ENCODE peak calls at places on chromosomes 2 and 18, in eight cellular contexts. One of them, this sample, is unnamed.
A peak's percentile ranks its signal among the peaks of the same experiment; 100 is the strongest.

GRCh38 chr2:70248810-70249438 is 496 bp upstream of the TIA1 start:
- DNase-seq in Calu3: peak; percentile 84
- DNase-seq in lower lobe of right lung: no peak
- DNase-seq in kidney epithelial cell: no peak
- DNase-seq in CD8-positive, alpha-beta T cell: peak; percentile 87
- DNase-seq in GM10248: no peak
- DNase-seq in heart left ventricle: peak; percentile 89
- DNase-seq in astrocyte of the spinal cord: no peak
- DNase-seq in this sample: peak; percentile 64

GRCh38 chr18:36314098-36314497 is 16.6 kb downstream of the FHOD3 start:
- DNase-seq in Calu3: no peak
- DNase-seq in lower lobe of right lung: no peak
- DNase-seq in kidney epithelial cell: no peak
- DNase-seq in CD8-positive, alpha-beta T cell: no peak
- DNase-seq in GM10248: no peak
- DNase-seq in heart left ventricle: no peak
- DNase-seq in astrocyte of the spinal cord: peak; percentile 32
- DNase-seq in this sample: no peak

GRCh38 chr2:58010599-58010998 is 36.0 kb upstream of the VRK2 start:
- DNase-seq in Calu3: no peak
- DNase-seq in lower lobe of right lung: no peak
- DNase-seq in kidney epithelial cell: no peak
- DNase-seq in CD8-positive, alpha-beta T cell: no peak
- DNase-seq in GM10248: no peak
- DNase-seq in heart left ventricle: no peak
- DNase-seq in astrocyte of the spinal cord: no peak
- DNase-seq in this sample: no peak

GRCh38 chr2:169798718-169799495 is at the start of gene SSB:
- DNase-seq in Calu3: peak; percentile 95
- DNase-seq in lower lobe of right lung: peak; percentile 95
- DNase-seq in kidney epithelial cell: peak; percentile 79
- DNase-seq in CD8-positive, alpha-beta T cell: peak; percentile 94
- DNase-seq in GM10248: peak; percentile 96
- DNase-seq in heart left ventricle: peak; percentile 94
- DNase-seq in astrocyte of the spinal cord: peak; percentile 94
- DNase-seq in this sample: peak; percentile 82

GRCh38 chr2:54041135-54041534 is 70.3 kb upstream of the PSME4 start:
- DNase-seq in Calu3: no peak
- DNase-seq in lower lobe of right lung: no peak
- DNase-seq in kidney epithelial cell: no peak
- DNase-seq in CD8-positive, alpha-beta T cell: peak; percentile 35
- DNase-seq in GM10248: no peak
- DNase-seq in heart left ventricle: no peak
- DNase-seq in astrocyte of the spinal cord: no peak
- DNase-seq in this sample: no peak

GRCh38 chr2:66431840-66432511 is 2.9 kb upstream of the MEIS1 start:
- DNase-seq in Calu3: no peak
- DNase-seq in lower lobe of right lung: peak; percentile 45
- DNase-seq in kidney epithelial cell: no peak
- DNase-seq in CD8-positive, alpha-beta T cell: no peak
- DNase-seq in GM10248: no peak
- DNase-seq in heart left ventricle: no peak
- DNase-seq in astrocyte of the spinal cord: no peak
- DNase-seq in this sample: no peak

GRCh38 chr18:65721634-65722033 is 29.2 kb upstream of the CDH7 start:
- DNase-seq in Calu3: no peak
- DNase-seq in lower lobe of right lung: no peak
- DNase-seq in kidney epithelial cell: no peak
- DNase-seq in CD8-positive, alpha-beta T cell: no peak
- DNase-seq in GM10248: no peak
- DNase-seq in heart left ventricle: no peak
- DNase-seq in astrocyte of the spinal cord: no peak
- DNase-seq in this sample: no peak

GRCh38 chr18:63336366-63337099 is 17.0 kb upstream of the BCL2 start:
- DNase-seq in Calu3: peak; percentile 35
- DNase-seq in lower lobe of right lung: no peak
- DNase-seq in kidney epithelial cell: peak; percentile 43
- DNase-seq in CD8-positive, alpha-beta T cell: no peak
- DNase-seq in GM10248: no peak
- DNase-seq in heart left ventricle: no peak
- DNase-seq in astrocyte of the spinal cord: peak; percentile 89
- DNase-seq in this sample: peak; percentile 81

GRCh38 chr2:66070717-66071602 is 364.0 kb upstream of the MEIS1 start:
- DNase-seq in Calu3: no peak
- DNase-seq in lower lobe of right lung: no peak
- DNase-seq in kidney epithelial cell: no peak
- DNase-seq in CD8-positive, alpha-beta T cell: no peak
- DNase-seq in GM10248: no peak
- DNase-seq in heart left ventricle: no peak
- DNase-seq in astrocyte of the spinal cord: no peak
- DNase-seq in this sample: no peak

GRCh38 chr2:197615033-197615652 is 60.2 kb downstream of the RFTN2 start:
- DNase-seq in Calu3: peak; percentile 62
- DNase-seq in lower lobe of right lung: no peak
- DNase-seq in kidney epithelial cell: no peak
- DNase-seq in CD8-positive, alpha-beta T cell: no peak
- DNase-seq in GM10248: no peak
- DNase-seq in heart left ventricle: no peak
- DNase-seq in astrocyte of the spinal cord: no peak
- DNase-seq in this sample: no peak

GRCh38 chr2:157488877-157489276 is 45.0 kb upstream of the CYTIP start:
- DNase-seq in Calu3: peak; percentile 63
- DNase-seq in lower lobe of right lung: no peak
- DNase-seq in kidney epithelial cell: peak; percentile 52
- DNase-seq in CD8-positive, alpha-beta T cell: no peak
- DNase-seq in GM10248: no peak
- DNase-seq in heart left ventricle: no peak
- DNase-seq in astrocyte of the spinal cord: no peak
- DNase-seq in this sample: no peak

GRCh38 chr2:44100351-44100750 is 68.3 kb upstream of the PPM1B start:
- DNase-seq in Calu3: peak; percentile 68
- DNase-seq in lower lobe of right lung: peak; percentile 58
- DNase-seq in kidney epithelial cell: peak; percentile 91
- DNase-seq in CD8-positive, alpha-beta T cell: no peak
- DNase-seq in GM10248: no peak
- DNase-seq in heart left ventricle: peak; percentile 40
- DNase-seq in astrocyte of the spinal cord: peak; percentile 97
- DNase-seq in this sample: peak; percentile 98

GRCh38 chr2:74834806-74835755 is 1.2 kb downstream of the HK2 start:
- DNase-seq in Calu3: peak; percentile 73
- DNase-seq in lower lobe of right lung: peak; percentile 78
- DNase-seq in kidney epithelial cell: no peak
- DNase-seq in CD8-positive, alpha-beta T cell: peak; percentile 45
- DNase-seq in GM10248: peak; percentile 86
- DNase-seq in heart left ventricle: peak; percentile 45
- DNase-seq in astrocyte of the spinal cord: peak; percentile 42
- DNase-seq in this sample: no peak

GRCh38 chr2:30505500-30506180 is 58.6 kb downstream of the LCLAT1 start:
- DNase-seq in Calu3: no peak
- DNase-seq in lower lobe of right lung: no peak
- DNase-seq in kidney epithelial cell: no peak
- DNase-seq in CD8-positive, alpha-beta T cell: no peak
- DNase-seq in GM10248: no peak
- DNase-seq in heart left ventricle: no peak
- DNase-seq in astrocyte of the spinal cord: no peak
- DNase-seq in this sample: no peak

GRCh38 chr2:95297088-95297487 is at the start of gene KCNIP3:
- DNase-seq in Calu3: no peak
- DNase-seq in lower lobe of right lung: no peak
- DNase-seq in kidney epithelial cell: no peak
- DNase-seq in CD8-positive, alpha-beta T cell: no peak
- DNase-seq in GM10248: no peak
- DNase-seq in heart left ventricle: no peak
- DNase-seq in astrocyte of the spinal cord: no peak
- DNase-seq in this sample: no peak

GRCh38 chr2:135056790-135057189 is 4.7 kb downstream of the RAB3GAP1 start:
- DNase-seq in Calu3: no peak
- DNase-seq in lower lobe of right lung: no peak
- DNase-seq in kidney epithelial cell: no peak
- DNase-seq in CD8-positive, alpha-beta T cell: no peak
- DNase-seq in GM10248: no peak
- DNase-seq in heart left ventricle: no peak
- DNase-seq in astrocyte of the spinal cord: peak; percentile 31
- DNase-seq in this sample: no peak

GRCh38 chr2:15916336-15916735 is 24.0 kb upstream of the MYCN start:
- DNase-seq in Calu3: no peak
- DNase-seq in lower lobe of right lung: no peak
- DNase-seq in kidney epithelial cell: no peak
- DNase-seq in CD8-positive, alpha-beta T cell: no peak
- DNase-seq in GM10248: no peak
- DNase-seq in heart left ventricle: no peak
- DNase-seq in astrocyte of the spinal cord: no peak
- DNase-seq in this sample: no peak

GRCh38 chr18:812673-813404 is 797 bp upstream of the YES1 start:
- DNase-seq in Calu3: peak; percentile 40
- DNase-seq in lower lobe of right lung: peak; percentile 79
- DNase-seq in kidney epithelial cell: peak; percentile 32
- DNase-seq in CD8-positive, alpha-beta T cell: peak; percentile 82
- DNase-seq in GM10248: peak; percentile 56
- DNase-seq in heart left ventricle: peak; percentile 79
- DNase-seq in astrocyte of the spinal cord: peak; percentile 87
- DNase-seq in this sample: peak; percentile 64

GRCh38 chr2:11542275-11542819 is 8.5 kb downstream of the GREB1 start:
- DNase-seq in Calu3: no peak
- DNase-seq in lower lobe of right lung: no peak
- DNase-seq in kidney epithelial cell: no peak
- DNase-seq in CD8-positive, alpha-beta T cell: no peak
- DNase-seq in GM10248: no peak
- DNase-seq in heart left ventricle: no peak
- DNase-seq in astrocyte of the spinal cord: no peak
- DNase-seq in this sample: no peak

GRCh38 chr2:112782234-112782799 is 2.0 kb downstream of the IL1A start:
- DNase-seq in Calu3: no peak
- DNase-seq in lower lobe of right lung: no peak
- DNase-seq in kidney epithelial cell: no peak
- DNase-seq in CD8-positive, alpha-beta T cell: no peak
- DNase-seq in GM10248: peak; percentile 36
- DNase-seq in heart left ventricle: no peak
- DNase-seq in astrocyte of the spinal cord: no peak
- DNase-seq in this sample: no peak
- TF ChIP-seq CTCF in Calu3: no peak
- TF ChIP-seq CTCF in lower lobe of right lung: no peak
- TF ChIP-seq CTCF in kidney epithelial cell: no peak
- TF ChIP-seq CTCF in CD8-positive, alpha-beta T cell: no peak
- TF ChIP-seq CTCF in GM10248: no peak
- TF ChIP-seq CTCF in heart left ventricle: no peak
- TF ChIP-seq CTCF in astrocyte of the spinal cord: no peak
- TF ChIP-seq CTCF in this sample: no peak

GRCh38 chr2:164843346-164843841 is 1.8 kb upstream of the COBLL1 start:
- DNase-seq in Calu3: no peak
- DNase-seq in lower lobe of right lung: no peak
- DNase-seq in kidney epithelial cell: no peak
- DNase-seq in CD8-positive, alpha-beta T cell: no peak
- DNase-seq in GM10248: no peak
- DNase-seq in heart left ventricle: no peak
- DNase-seq in astrocyte of the spinal cord: no peak
- DNase-seq in this sample: no peak

GRCh38 chr2:164840458-164840929 is 1.1 kb downstream of the COBLL1 start:
- DNase-seq in Calu3: peak; percentile 83
- DNase-seq in lower lobe of right lung: peak; percentile 79
- DNase-seq in kidney epithelial cell: no peak
- DNase-seq in CD8-positive, alpha-beta T cell: no peak
- DNase-seq in GM10248: no peak
- DNase-seq in heart left ventricle: peak; percentile 54
- DNase-seq in astrocyte of the spinal cord: no peak
- DNase-seq in this sample: no peak

GRCh38 chr2:164842624-164842966 is 972 bp upstream of the COBLL1 start:
- DNase-seq in Calu3: no peak
- DNase-seq in lower lobe of right lung: no peak
- DNase-seq in kidney epithelial cell: no peak
- DNase-seq in CD8-positive, alpha-beta T cell: no peak
- DNase-seq in GM10248: no peak
- DNase-seq in heart left ventricle: no peak
- DNase-seq in astrocyte of the spinal cord: no peak
- DNase-seq in this sample: no peak

GRCh38 chr2:164840930-164841718 is 499 bp downstream of the COBLL1 start:
- DNase-seq in Calu3: peak; percentile 72
- DNase-seq in lower lobe of right lung: peak; percentile 84
- DNase-seq in kidney epithelial cell: no peak
- DNase-seq in CD8-positive, alpha-beta T cell: no peak
- DNase-seq in GM10248: peak; percentile 43
- DNase-seq in heart left ventricle: peak; percentile 84
- DNase-seq in astrocyte of the spinal cord: peak; percentile 75
- DNase-seq in this sample: peak; percentile 11

DNA sequence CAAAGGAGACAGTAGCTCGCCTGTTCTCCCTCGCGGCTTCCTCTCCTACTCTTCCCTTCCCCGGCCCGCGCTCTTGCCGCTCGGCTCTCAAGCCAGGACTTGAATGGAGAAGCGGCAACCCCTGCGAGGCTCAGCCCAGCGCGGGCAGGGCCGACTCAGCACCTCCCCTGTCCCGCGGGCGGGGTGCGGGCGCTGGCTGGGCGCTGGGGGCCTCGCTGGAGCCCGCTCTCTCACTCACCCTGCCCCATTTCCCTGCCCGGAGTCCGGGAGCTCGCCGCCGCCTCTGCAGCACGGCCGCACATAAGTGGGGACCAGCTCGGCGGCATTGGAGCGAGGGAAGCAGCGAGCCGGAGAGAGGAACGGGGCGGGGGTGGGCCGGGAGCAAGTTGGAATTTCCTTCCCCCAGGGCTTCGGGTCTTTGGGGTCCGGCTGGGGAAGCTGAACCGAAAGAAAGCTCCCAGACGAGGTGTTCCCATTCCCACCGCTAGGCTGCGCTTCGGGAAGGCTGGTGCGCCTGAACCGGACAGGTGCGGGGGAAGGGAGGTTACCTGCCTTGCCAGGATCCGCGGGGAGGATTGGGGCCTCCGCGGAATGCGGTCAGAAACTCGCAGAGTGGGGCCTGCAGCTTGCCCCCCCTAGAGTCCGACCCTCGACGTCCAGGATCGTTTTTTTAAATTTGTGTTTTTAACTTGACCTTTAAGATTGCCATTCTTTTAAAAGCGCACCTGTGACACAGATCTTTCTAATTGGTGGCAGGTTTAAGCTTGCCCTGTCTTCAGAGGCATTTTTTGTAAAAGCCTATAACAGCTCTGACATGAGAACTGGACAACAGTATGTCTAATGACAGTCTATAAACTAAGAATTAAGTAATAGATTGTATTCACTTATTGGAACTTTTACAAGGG is at the start of gene COBLL1:
- DNase-seq in Calu3: peak; percentile 92
- DNase-seq in lower lobe of right lung: peak; percentile 87
- DNase-seq in kidney epithelial cell: no peak
- DNase-seq in CD8-positive, alpha-beta T cell: peak; percentile 21
- DNase-seq in GM10248: peak; percentile 33
- DNase-seq in heart left ventricle: peak; percentile 84
- DNase-seq in astrocyte of the spinal cord: peak; percentile 72
- DNase-seq in this sample: peak; percentile 41
- TF ChIP-seq CTCF in Calu3: peak; percentile 77
- TF ChIP-seq CTCF in lower lobe of right lung: peak; percentile 85
- TF ChIP-seq CTCF in kidney epithelial cell: peak; percentile 89
- TF ChIP-seq CTCF in CD8-positive, alpha-beta T cell: peak; percentile 29
- TF ChIP-seq CTCF in GM10248: peak; percentile 56
- TF ChIP-seq CTCF in heart left ventricle: peak; percentile 76
- TF ChIP-seq CTCF in astrocyte of the spinal cord: peak; percentile 83
- TF ChIP-seq CTCF in this sample: peak; percentile 89

GRCh38 chr2:46564811-46565241 is 85.5 kb downstream of the TMEM247 start:
- DNase-seq in Calu3: no peak
- DNase-seq in lower lobe of right lung: no peak
- DNase-seq in kidney epithelial cell: no peak
- DNase-seq in CD8-positive, alpha-beta T cell: no peak
- DNase-seq in GM10248: no peak
- DNase-seq in heart left ventricle: peak; percentile 66
- DNase-seq in astrocyte of the spinal cord: no peak
- DNase-seq in this sample: no peak
- TF ChIP-seq CTCF in Calu3: no peak
- TF ChIP-seq CTCF in lower lobe of right lung: no peak
- TF ChIP-seq CTCF in kidney epithelial cell: no peak
- TF ChIP-seq CTCF in CD8-positive, alpha-beta T cell: no peak
- TF ChIP-seq CTCF in GM10248: no peak
- TF ChIP-seq CTCF in heart left ventricle: no peak
- TF ChIP-seq CTCF in astrocyte of the spinal cord: no peak
- TF ChIP-seq CTCF in this sample: no peak

GRCh38 chr18:12422936-12423335 is 15.2 kb downstream of the PRELID3A start:
- DNase-seq in Calu3: peak; percentile 57
- DNase-seq in lower lobe of right lung: no peak
- DNase-seq in kidney epithelial cell: no peak
- DNase-seq in CD8-positive, alpha-beta T cell: no peak
- DNase-seq in GM10248: no peak
- DNase-seq in heart left ventricle: no peak
- DNase-seq in astrocyte of the spinal cord: no peak
- DNase-seq in this sample: no peak
- TF ChIP-seq CTCF in Calu3: peak; percentile 19
- TF ChIP-seq CTCF in lower lobe of right lung: no peak
- TF ChIP-seq CTCF in kidney epithelial cell: peak; percentile 15
- TF ChIP-seq CTCF in CD8-positive, alpha-beta T cell: no peak
- TF ChIP-seq CTCF in GM10248: peak; percentile 30
- TF ChIP-seq CTCF in heart left ventricle: no peak
- TF ChIP-seq CTCF in astrocyte of the spinal cord: peak; percentile 4
- TF ChIP-seq CTCF in this sample: no peak

This sample was measured in astrocyte of the cerebellum.